ENCODE peak calls at places on chromosomes 1 and 21, in five cellular contexts. One of them, this sample, is unnamed.

GRCh38 chr1:145778146-145778540 is 45.8 kb downstream of the RNF115 start:
- DNase-seq in GM23338: no peak
- DNase-seq in cardiac fibroblast: no peak
- DNase-seq in OCI-LY7: no peak
- DNase-seq in A549: no peak
- DNase-seq in this sample: no peak

GRCh38 chr1:81756872-81757271 is 43.9 kb upstream of the ADGRL2 start:
- DNase-seq in GM23338: no peak
- DNase-seq in cardiac fibroblast: peak
- DNase-seq in OCI-LY7: no peak
- DNase-seq in A549: no peak
- DNase-seq in this sample: peak

GRCh38 chr1:205009666-205010065 is 33.3 kb upstream of the CNTN2 start:
- DNase-seq in GM23338: no peak
- DNase-seq in cardiac fibroblast: no peak
- DNase-seq in OCI-LY7: no peak
- DNase-seq in A549: no peak
- DNase-seq in this sample: peak

GRCh38 chr1:192461684-192462083 is 113.9 kb upstream of the RGS1 start:
- DNase-seq in GM23338: no peak
- DNase-seq in cardiac fibroblast: no peak
- DNase-seq in OCI-LY7: no peak
- DNase-seq in A549: no peak
- DNase-seq in this sample: no peak

GRCh38 chr1:205565799-205566198 is 61.3 kb downstream of the CDK18 start:
- DNase-seq in GM23338: no peak
- DNase-seq in cardiac fibroblast: no peak
- DNase-seq in OCI-LY7: no peak
- DNase-seq in A549: no peak
- DNase-seq in this sample: no peak

GRCh38 chr1:152899027-152899426 is 9.3 kb upstream of the IVL start:
- DNase-seq in GM23338: no peak
- DNase-seq in cardiac fibroblast: no peak
- DNase-seq in OCI-LY7: no peak
- DNase-seq in A549: no peak
- DNase-seq in this sample: no peak

GRCh38 chr1:74753104-74753503 is 20.2 kb downstream of the TYW3 start:
- DNase-seq in GM23338: peak
- DNase-seq in cardiac fibroblast: no peak
- DNase-seq in OCI-LY7: no peak
- DNase-seq in A549: no peak
- DNase-seq in this sample: no peak

GRCh38 chr1:183021405-183022201 is 1.6 kb upstream of the LAMC1 start:
- DNase-seq in GM23338: no peak
- DNase-seq in cardiac fibroblast: no peak
- DNase-seq in OCI-LY7: no peak
- DNase-seq in A549: no peak
- DNase-seq in this sample: no peak

GRCh38 chr1:97041011-97041410 is 319.4 kb downstream of the PTBP2 start:
- DNase-seq in GM23338: no peak
- DNase-seq in cardiac fibroblast: peak
- DNase-seq in OCI-LY7: no peak
- DNase-seq in A549: no peak
- DNase-seq in this sample: peak

GRCh38 chr1:203335503-203335902 is 15.4 kb downstream of the FMOD start:
- DNase-seq in GM23338: no peak
- DNase-seq in cardiac fibroblast: no peak
- DNase-seq in OCI-LY7: no peak
- DNase-seq in A549: no peak
- DNase-seq in this sample: no peak

GRCh38 chr1:207885129-207886032 is 25.5 kb downstream of the CD34 start:
- DNase-seq in GM23338: peak
- DNase-seq in cardiac fibroblast: peak
- DNase-seq in OCI-LY7: peak
- DNase-seq in A549: peak
- DNase-seq in this sample: peak

GRCh38 chr1:244346972-244347618 is 104.6 kb downstream of the ADSS2 start:
- DNase-seq in GM23338: no peak
- DNase-seq in cardiac fibroblast: no peak
- DNase-seq in OCI-LY7: no peak
- DNase-seq in A549: no peak
- DNase-seq in this sample: no peak

GRCh38 chr1:41626146-41626545 is 141.7 kb upstream of the EDN2 start:
- DNase-seq in GM23338: no peak
- DNase-seq in cardiac fibroblast: peak
- DNase-seq in OCI-LY7: no peak
- DNase-seq in A549: no peak
- DNase-seq in this sample: peak

GRCh38 chr1:200708769-200709168 is 29.9 kb upstream of the CAMSAP2 start:
- DNase-seq in GM23338: no peak
- DNase-seq in cardiac fibroblast: peak
- DNase-seq in OCI-LY7: no peak
- DNase-seq in A549: peak
- DNase-seq in this sample: peak

GRCh38 chr1:58900401-58900800 is 116.6 kb upstream of the JUN start:
- DNase-seq in GM23338: no peak
- DNase-seq in cardiac fibroblast: no peak
- DNase-seq in OCI-LY7: no peak
- DNase-seq in A549: no peak
- DNase-seq in this sample: peak

GRCh38 chr21:21114456-21114855 is 116.2 kb downstream of the NCAM2 start:
- DNase-seq in GM23338: no peak
- DNase-seq in cardiac fibroblast: no peak
- DNase-seq in OCI-LY7: no peak
- DNase-seq in A549: no peak
- DNase-seq in this sample: no peak

GRCh38 chr1:10308001-10308400 is 90.9 kb upstream of the PGD start:
- DNase-seq in GM23338: no peak
- DNase-seq in cardiac fibroblast: no peak
- DNase-seq in OCI-LY7: peak
- DNase-seq in A549: no peak
- DNase-seq in this sample: no peak

DNA sequence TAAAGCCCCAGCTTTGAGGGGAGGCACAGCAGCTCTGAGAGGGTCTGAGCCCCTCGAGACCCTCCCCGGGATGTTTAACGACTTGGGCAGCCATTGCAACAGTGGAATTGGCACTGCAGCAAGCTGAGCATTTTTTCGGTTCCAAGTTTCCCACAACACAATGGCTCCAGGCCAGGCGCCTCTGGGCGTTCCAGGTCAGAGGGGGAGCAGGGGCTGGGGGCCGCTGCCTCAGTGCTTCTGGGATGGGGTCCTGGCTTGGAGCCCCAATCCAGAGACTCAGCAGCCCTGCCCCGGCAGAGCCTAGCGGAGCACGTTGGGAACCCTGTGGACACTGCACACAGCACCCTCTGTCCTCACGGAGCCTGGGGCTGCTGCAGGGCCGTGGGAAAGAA is 50.0 kb downstream of the COL18A1 start:
- DNase-seq in GM23338: no peak
- DNase-seq in cardiac fibroblast: no peak
- DNase-seq in OCI-LY7: no peak
- DNase-seq in A549: no peak
- DNase-seq in this sample: no peak
- H3K4me3 ChIP-seq in GM23338: no peak
- H3K4me3 ChIP-seq in cardiac fibroblast: peak
- H3K4me3 ChIP-seq in OCI-LY7: no peak
- H3K4me3 ChIP-seq in A549: no peak
- H3K4me3 ChIP-seq in this sample: no peak

DNA sequence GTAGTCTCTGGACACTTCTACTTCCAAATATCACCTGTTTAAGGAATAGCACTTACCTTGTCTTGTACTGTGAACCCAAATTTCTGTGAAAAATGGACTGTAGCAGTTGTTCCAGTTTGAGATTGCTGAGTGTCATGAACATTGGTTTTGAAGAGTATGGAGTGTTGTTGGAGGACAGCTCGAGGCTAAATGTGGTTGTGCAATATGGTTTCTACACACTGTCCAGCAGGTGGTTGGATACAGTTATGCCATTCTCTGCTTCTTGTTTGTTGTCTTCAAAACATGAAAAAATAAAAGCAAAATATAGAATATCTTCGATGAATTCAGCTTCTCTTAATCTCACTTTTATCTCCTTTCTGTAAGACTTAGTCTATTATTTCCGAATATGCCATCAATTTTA is 67.1 kb downstream of the DDR2 start:
- DNase-seq in GM23338: no peak
- DNase-seq in cardiac fibroblast: no peak
- DNase-seq in OCI-LY7: no peak
- DNase-seq in A549: no peak
- DNase-seq in this sample: peak
- TF ChIP-seq CTCF in GM23338: no peak
- TF ChIP-seq CTCF in cardiac fibroblast: no peak
- TF ChIP-seq CTCF in OCI-LY7: no peak
- TF ChIP-seq CTCF in A549: no peak
- TF ChIP-seq CTCF in this sample: no peak

GRCh38 chr1:111731956-111732355 is 7.2 kb downstream of the INKA2 start:
- DNase-seq in GM23338: no peak
- DNase-seq in cardiac fibroblast: no peak
- DNase-seq in OCI-LY7: no peak
- DNase-seq in A549: no peak
- DNase-seq in this sample: no peak

GRCh38 chr1:111734426-111734825 is 4.8 kb downstream of the INKA2 start:
- DNase-seq in GM23338: no peak
- DNase-seq in cardiac fibroblast: no peak
- DNase-seq in OCI-LY7: no peak
- DNase-seq in A549: no peak
- DNase-seq in this sample: no peak

GRCh38 chr1:111732718-111733117 is 6.5 kb downstream of the INKA2 start:
- DNase-seq in GM23338: no peak
- DNase-seq in cardiac fibroblast: no peak
- DNase-seq in OCI-LY7: no peak
- DNase-seq in A549: no peak
- DNase-seq in this sample: no peak

GRCh38 chr1:111733996-111734369 is 5.2 kb downstream of the INKA2 start:
- DNase-seq in GM23338: no peak
- DNase-seq in cardiac fibroblast: no peak
- DNase-seq in OCI-LY7: no peak
- DNase-seq in A549: no peak
- DNase-seq in this sample: no peak

GRCh38 chr1:111733183-111733995 is 5.8 kb downstream of the INKA2 start:
- DNase-seq in GM23338: no peak
- DNase-seq in cardiac fibroblast: peak
- DNase-seq in OCI-LY7: no peak
- DNase-seq in A549: peak
- DNase-seq in this sample: peak
- H3K4me3 ChIP-seq in GM23338: no peak
- H3K4me3 ChIP-seq in cardiac fibroblast: no peak
- H3K4me3 ChIP-seq in OCI-LY7: no peak
- H3K4me3 ChIP-seq in A549: no peak
- H3K4me3 ChIP-seq in this sample: no peak

GRCh38 chr1:78491311-78492071 is 717 bp downstream of the PTGFR start:
- DNase-seq in GM23338: peak
- DNase-seq in cardiac fibroblast: peak
- DNase-seq in OCI-LY7: no peak
- DNase-seq in A549: no peak
- DNase-seq in this sample: peak

GRCh38 chr1:78493456-78493855 is 2.7 kb downstream of the PTGFR start:
- DNase-seq in GM23338: no peak
- DNase-seq in cardiac fibroblast: peak
- DNase-seq in OCI-LY7: no peak
- DNase-seq in A549: no peak
- DNase-seq in this sample: peak

GRCh38 chr1:78490861-78491310 is at the start of gene PTGFR:
- DNase-seq in GM23338: peak
- DNase-seq in cardiac fibroblast: peak
- DNase-seq in OCI-LY7: no peak
- DNase-seq in A549: no peak
- DNase-seq in this sample: peak

GRCh38 chr1:78497196-78497595 is 6.4 kb downstream of the PTGFR start:
- DNase-seq in GM23338: no peak
- DNase-seq in cardiac fibroblast: no peak
- DNase-seq in OCI-LY7: no peak
- DNase-seq in A549: no peak
- DNase-seq in this sample: no peak

GRCh38 chr1:78492376-78492950 is 1.7 kb downstream of the PTGFR start:
- DNase-seq in GM23338: no peak
- DNase-seq in cardiac fibroblast: peak
- DNase-seq in OCI-LY7: no peak
- DNase-seq in A549: no peak
- DNase-seq in this sample: no peak
- TF ChIP-seq CTCF in GM23338: no peak
- TF ChIP-seq CTCF in cardiac fibroblast: no peak
- TF ChIP-seq CTCF in OCI-LY7: no peak
- TF ChIP-seq CTCF in A549: no peak
- TF ChIP-seq CTCF in this sample: no peak

DNA sequence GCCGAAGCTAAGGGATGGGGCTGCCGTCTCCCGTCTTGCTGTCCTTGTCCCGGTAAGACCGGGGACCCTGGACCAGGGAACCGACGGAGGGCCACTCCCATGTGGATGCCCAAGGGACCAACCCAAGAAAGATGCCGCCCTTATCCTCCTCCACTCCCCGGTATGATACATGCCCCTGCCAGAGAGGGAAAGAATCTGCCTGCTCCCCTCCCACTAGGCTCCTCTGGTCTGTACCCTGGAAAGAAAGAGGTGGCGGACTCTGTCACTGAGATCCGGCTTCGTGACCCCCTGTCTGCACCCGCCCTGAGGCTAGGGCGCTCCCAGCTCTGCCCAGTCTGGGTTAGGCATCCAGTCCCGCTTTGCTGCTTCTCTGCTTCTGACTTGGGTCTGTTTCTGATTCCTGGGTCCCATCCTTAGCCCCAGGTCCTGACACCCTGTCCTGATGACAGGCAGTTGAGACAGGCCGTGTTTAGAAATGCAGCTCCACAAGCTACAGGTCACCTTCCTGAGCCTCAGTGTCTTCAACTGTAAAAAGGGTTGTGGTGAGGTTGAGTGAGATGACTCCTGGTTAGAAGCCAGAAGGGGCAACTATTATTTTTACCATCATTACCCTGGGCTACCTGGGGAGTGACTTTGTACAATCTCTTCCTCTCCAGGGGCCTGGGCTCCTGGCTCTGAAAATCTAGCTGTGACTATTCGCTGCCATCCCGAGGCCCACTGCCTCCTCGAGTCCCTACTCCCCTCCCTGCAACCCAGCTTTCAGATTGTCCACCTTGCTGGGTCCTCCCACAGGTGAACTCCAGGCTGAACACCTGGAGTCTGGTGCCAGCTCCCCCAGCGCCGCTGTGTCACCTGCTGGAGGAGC is 3.7 kb downstream of the MATN1 start:
- DNase-seq in GM23338: no peak
- DNase-seq in cardiac fibroblast: peak
- DNase-seq in OCI-LY7: no peak
- DNase-seq in A549: peak
- DNase-seq in this sample: peak
- H3K4me3 ChIP-seq in GM23338: peak
- H3K4me3 ChIP-seq in cardiac fibroblast: peak
- H3K4me3 ChIP-seq in OCI-LY7: peak
- H3K4me3 ChIP-seq in A549: peak
- H3K4me3 ChIP-seq in this sample: peak

This sample was measured in foreskin fibroblast.